ENCODE peak calls at places on chromosomes 2 and 18, in seven cellular contexts. One of them, this sample, is unnamed.

GRCh38 chr2:32061973-32062861 is 1.1 kb upstream of the SPAST start:
- DNase-seq in A549: no peak
- DNase-seq in ovary: peak; percentile 64
- DNase-seq in GM12878: no peak
- DNase-seq in transverse colon: peak; percentile 39
- DNase-seq in stomach: peak; percentile 62
- DNase-seq in suprapubic skin: no peak
- DNase-seq in this sample: peak; percentile 76

GRCh38 chr2:32064021-32064678 is 794 bp downstream of the SPAST start:
- DNase-seq in suprapubic skin: no peak
- DNase-seq in GM12878: no peak
- DNase-seq in stomach: no peak
- DNase-seq in transverse colon: peak; percentile 17
- DNase-seq in ovary: no peak
- DNase-seq in A549: peak; percentile 18
- DNase-seq in this sample: peak; percentile 26

GRCh38 chr2:105883911-105884694 is 139.4 kb downstream of the NCK2 start:
- DNase-seq in suprapubic skin: no peak
- DNase-seq in ovary: no peak
- DNase-seq in transverse colon: no peak
- DNase-seq in GM12878: no peak
- DNase-seq in A549: no peak
- DNase-seq in stomach: no peak
- DNase-seq in this sample: no peak

GRCh38 chr2:42638080-42638784 is 69.8 kb downstream of the MTA3 start:
- DNase-seq in suprapubic skin: no peak
- DNase-seq in stomach: no peak
- DNase-seq in A549: no peak
- DNase-seq in GM12878: no peak
- DNase-seq in transverse colon: no peak
- DNase-seq in ovary: no peak
- DNase-seq in this sample: no peak

GRCh38 chr2:112646102-112646719 is 472 bp downstream of the SLC20A1 start:
- DNase-seq in suprapubic skin: no peak
- DNase-seq in A549: no peak
- DNase-seq in ovary: no peak
- DNase-seq in GM12878: no peak
- DNase-seq in stomach: no peak
- DNase-seq in transverse colon: no peak
- DNase-seq in this sample: no peak

GRCh38 chr18:50457639-50458038 is 82.8 kb downstream of the SKA1 start:
- DNase-seq in A549: no peak
- DNase-seq in suprapubic skin: no peak
- DNase-seq in transverse colon: no peak
- DNase-seq in stomach: no peak
- DNase-seq in GM12878: no peak
- DNase-seq in ovary: no peak
- DNase-seq in this sample: no peak

GRCh38 chr2:34627003-34627402 is 1027.9 kb upstream of the FAM98A start:
- DNase-seq in ovary: no peak
- DNase-seq in GM12878: no peak
- DNase-seq in suprapubic skin: no peak
- DNase-seq in transverse colon: no peak
- DNase-seq in A549: peak; percentile 7
- DNase-seq in stomach: no peak
- DNase-seq in this sample: no peak

GRCh38 chr2:101509498-101510274 is 34.8 kb upstream of the RFX8 start:
- DNase-seq in suprapubic skin: no peak
- DNase-seq in ovary: no peak
- DNase-seq in stomach: no peak
- DNase-seq in transverse colon: no peak
- DNase-seq in GM12878: no peak
- DNase-seq in A549: no peak
- DNase-seq in this sample: peak; percentile 37

GRCh38 chr2:222655406-222655747 is 515 bp downstream of the FARSB start:
- DNase-seq in ovary: no peak
- DNase-seq in A549: peak; percentile 19
- DNase-seq in GM12878: no peak
- DNase-seq in stomach: no peak
- DNase-seq in transverse colon: peak; percentile 46
- DNase-seq in suprapubic skin: no peak
- DNase-seq in this sample: no peak

GRCh38 chr18:51151568-51152511 is 45.6 kb downstream of the MEX3C start:
- DNase-seq in A549: no peak
- DNase-seq in stomach: peak; percentile 35
- DNase-seq in GM12878: no peak
- DNase-seq in suprapubic skin: no peak
- DNase-seq in ovary: no peak
- DNase-seq in transverse colon: peak; percentile 66
- DNase-seq in this sample: no peak

GRCh38 chr2:178644919-178645318 is 162.3 kb downstream of the TTN start:
- DNase-seq in ovary: no peak
- DNase-seq in stomach: no peak
- DNase-seq in A549: no peak
- DNase-seq in transverse colon: no peak
- DNase-seq in suprapubic skin: no peak
- DNase-seq in GM12878: no peak
- DNase-seq in this sample: no peak

GRCh38 chr2:3001595-3002184 is 375.9 kb downstream of the EIPR1 start:
- DNase-seq in suprapubic skin: no peak
- DNase-seq in A549: peak; percentile 42
- DNase-seq in GM12878: no peak
- DNase-seq in transverse colon: no peak
- DNase-seq in stomach: no peak
- DNase-seq in ovary: no peak
- DNase-seq in this sample: no peak

GRCh38 chr2:25044990-25045389 is 3.1 kb downstream of the EFR3B start:
- DNase-seq in stomach: no peak
- DNase-seq in GM12878: peak; percentile 26
- DNase-seq in A549: no peak
- DNase-seq in suprapubic skin: no peak
- DNase-seq in transverse colon: no peak
- DNase-seq in ovary: no peak
- DNase-seq in this sample: no peak

GRCh38 chr18:67239826-67240225 is 276.7 kb downstream of the DSEL start:
- DNase-seq in GM12878: no peak
- DNase-seq in suprapubic skin: no peak
- DNase-seq in ovary: no peak
- DNase-seq in A549: no peak
- DNase-seq in transverse colon: no peak
- DNase-seq in stomach: no peak
- DNase-seq in this sample: no peak

GRCh38 chr2:31238906-31239841 is 5.2 kb downstream of the EHD3 start:
- DNase-seq in stomach: no peak
- DNase-seq in suprapubic skin: no peak
- DNase-seq in GM12878: no peak
- DNase-seq in transverse colon: no peak
- DNase-seq in ovary: no peak
- DNase-seq in A549: no peak
- DNase-seq in this sample: no peak

GRCh38 chr18:13530879-13531387 is 195.4 kb downstream of the FAM210A start:
- DNase-seq in GM12878: no peak
- DNase-seq in transverse colon: peak; percentile 62
- DNase-seq in stomach: peak; percentile 51
- DNase-seq in A549: peak; percentile 46
- DNase-seq in ovary: no peak
- DNase-seq in suprapubic skin: no peak
- DNase-seq in this sample: peak; percentile 42

GRCh38 chr2:62156861-62157496 is 38.9 kb upstream of the B3GNT2 start:
- DNase-seq in ovary: no peak
- DNase-seq in suprapubic skin: no peak
- DNase-seq in transverse colon: no peak
- DNase-seq in GM12878: no peak
- DNase-seq in stomach: no peak
- DNase-seq in A549: no peak
- DNase-seq in this sample: no peak

GRCh38 chr2:164840458-164840929 is 1.1 kb downstream of the COBLL1 start:
- DNase-seq in suprapubic skin: peak; percentile 79
- DNase-seq in A549: no peak
- DNase-seq in ovary: peak; percentile 59
- DNase-seq in stomach: peak; percentile 84
- DNase-seq in GM12878: no peak
- DNase-seq in transverse colon: peak; percentile 70
- DNase-seq in this sample: peak; percentile 77

GRCh38 chr2:23523651-23524260 is 138.8 kb downstream of the KLHL29 start:
- DNase-seq in stomach: no peak
- DNase-seq in GM12878: no peak
- DNase-seq in ovary: peak; percentile 84
- DNase-seq in suprapubic skin: no peak
- DNase-seq in A549: no peak
- DNase-seq in transverse colon: peak; percentile 40
- DNase-seq in this sample: no peak
- TF ChIP-seq EP300 in stomach: peak; percentile 54
- TF ChIP-seq EP300 in GM12878: no peak
- TF ChIP-seq EP300 in ovary: no peak
- TF ChIP-seq EP300 in suprapubic skin: peak; percentile 73
- TF ChIP-seq EP300 in A549: no peak
- TF ChIP-seq EP300 in transverse colon: peak; percentile 62
- TF ChIP-seq EP300 in this sample: no peak

GRCh38 chr2:238596571-238597551 is 170.1 kb downstream of the ASB1 start:
- DNase-seq in A549: peak; percentile 95
- DNase-seq in GM12878: no peak
- DNase-seq in stomach: no peak
- DNase-seq in suprapubic skin: no peak
- DNase-seq in transverse colon: peak; percentile 17
- DNase-seq in ovary: peak; percentile 46
- DNase-seq in this sample: peak; percentile 36
- TF ChIP-seq EP300 in A549: peak; percentile 70
- TF ChIP-seq EP300 in GM12878: no peak
- TF ChIP-seq EP300 in stomach: peak; percentile 73
- TF ChIP-seq EP300 in suprapubic skin: peak; percentile 90
- TF ChIP-seq EP300 in transverse colon: peak; percentile 96
- TF ChIP-seq EP300 in ovary: no peak
- TF ChIP-seq EP300 in this sample: peak; percentile 97

GRCh38 chr2:230706053-230706498 is 6.6 kb upstream of the CAB39 start:
- DNase-seq in suprapubic skin: no peak
- DNase-seq in GM12878: no peak
- DNase-seq in ovary: no peak
- DNase-seq in stomach: peak; percentile 50
- DNase-seq in transverse colon: peak; percentile 78
- DNase-seq in A549: peak; percentile 56
- DNase-seq in this sample: no peak
- TF ChIP-seq EP300 in suprapubic skin: no peak
- TF ChIP-seq EP300 in GM12878: no peak
- TF ChIP-seq EP300 in ovary: no peak
- TF ChIP-seq EP300 in stomach: no peak
- TF ChIP-seq EP300 in transverse colon: no peak
- TF ChIP-seq EP300 in A549: no peak
- TF ChIP-seq EP300 in this sample: no peak

GRCh38 chr2:70142590-70143313 is 48.1 kb downstream of the C2orf42 start:
- DNase-seq in stomach: peak; percentile 100
- DNase-seq in A549: peak; percentile 100
- DNase-seq in ovary: peak; percentile 100
- DNase-seq in suprapubic skin: peak; percentile 99
- DNase-seq in transverse colon: peak; percentile 100
- DNase-seq in GM12878: peak; percentile 98
- DNase-seq in this sample: peak; percentile 100
- TF ChIP-seq EP300 in stomach: peak; percentile 83
- TF ChIP-seq EP300 in A549: peak; percentile 25
- TF ChIP-seq EP300 in ovary: peak; percentile 96
- TF ChIP-seq EP300 in suprapubic skin: no peak
- TF ChIP-seq EP300 in transverse colon: peak; percentile 87
- TF ChIP-seq EP300 in GM12878: peak; percentile 94
- TF ChIP-seq EP300 in this sample: no peak

DNA sequence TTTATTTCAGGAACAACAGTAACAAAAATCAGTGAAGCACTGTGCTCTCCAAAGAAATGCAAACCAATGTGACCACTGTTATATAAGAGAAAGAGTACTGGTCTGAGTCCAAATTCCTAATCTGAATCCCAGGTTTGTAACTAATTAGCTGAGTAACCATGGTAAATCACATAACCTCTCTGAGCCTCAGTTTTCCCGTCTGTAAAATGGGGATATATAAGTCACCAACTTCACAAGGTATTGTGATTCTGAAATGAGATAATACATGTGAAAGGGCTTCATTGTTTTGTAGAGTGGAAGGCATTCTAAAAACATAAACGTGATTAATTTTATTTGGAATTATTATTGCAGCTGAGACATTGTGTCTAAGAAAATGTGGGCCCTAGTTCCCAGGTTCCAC is 91.3 kb upstream of the YPEL5 start:
- DNase-seq in GM12878: no peak
- DNase-seq in suprapubic skin: no peak
- DNase-seq in stomach: no peak
- DNase-seq in A549: no peak
- DNase-seq in ovary: no peak
- DNase-seq in transverse colon: no peak
- DNase-seq in this sample: no peak
- TF ChIP-seq EP300 in GM12878: no peak
- TF ChIP-seq EP300 in suprapubic skin: no peak
- TF ChIP-seq EP300 in stomach: no peak
- TF ChIP-seq EP300 in A549: no peak
- TF ChIP-seq EP300 in ovary: no peak
- TF ChIP-seq EP300 in transverse colon: no peak
- TF ChIP-seq EP300 in this sample: no peak

GRCh38 chr2:237614151-237614720 is 13.2 kb upstream of the LRRFIP1 start:
- DNase-seq in suprapubic skin: no peak
- DNase-seq in transverse colon: no peak
- DNase-seq in stomach: no peak
- DNase-seq in GM12878: no peak
- DNase-seq in ovary: no peak
- DNase-seq in A549: peak; percentile 35
- DNase-seq in this sample: peak; percentile 62
- TF ChIP-seq EP300 in suprapubic skin: no peak
- TF ChIP-seq EP300 in transverse colon: no peak
- TF ChIP-seq EP300 in stomach: no peak
- TF ChIP-seq EP300 in GM12878: no peak
- TF ChIP-seq EP300 in ovary: no peak
- TF ChIP-seq EP300 in A549: peak; percentile 24
- TF ChIP-seq EP300 in this sample: no peak

DNA sequence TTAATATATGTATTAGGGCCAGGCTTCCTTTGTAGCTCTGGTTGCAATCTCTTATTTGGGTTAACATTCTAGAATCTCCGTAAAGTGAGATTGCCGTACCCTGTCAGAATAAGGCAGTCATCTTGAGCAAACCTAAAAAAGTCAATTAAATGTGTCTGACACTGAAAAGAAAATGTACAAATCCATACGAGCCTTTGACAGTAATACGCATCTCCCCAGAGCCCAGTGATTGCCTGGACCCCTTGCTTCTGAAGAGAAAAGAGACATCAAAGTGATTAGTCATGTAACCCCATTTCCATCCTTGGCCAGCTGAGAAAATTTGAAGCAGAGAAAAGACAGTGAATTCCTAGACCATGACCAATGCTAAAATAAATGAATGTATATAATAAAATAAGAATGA is 1499.4 kb downstream of the SUCLG1 start:
- DNase-seq in transverse colon: no peak
- DNase-seq in ovary: no peak
- DNase-seq in GM12878: no peak
- DNase-seq in stomach: no peak
- DNase-seq in A549: no peak
- DNase-seq in suprapubic skin: no peak
- DNase-seq in this sample: no peak
- TF ChIP-seq EP300 in transverse colon: no peak
- TF ChIP-seq EP300 in ovary: no peak
- TF ChIP-seq EP300 in GM12878: no peak
- TF ChIP-seq EP300 in stomach: no peak
- TF ChIP-seq EP300 in A549: no peak
- TF ChIP-seq EP300 in suprapubic skin: no peak
- TF ChIP-seq EP300 in this sample: no peak